ENCODE peak calls at places on chromosomes 13 and 19, in six cellular contexts. L is naive thymus-derived CD4-positive, alpha-beta T cell; N is body of pancreas; M is thoracic aorta; K is left ventricle myocardium inferior; E is psoas muscle. B is an unnamed sample. For H3K36me3, the result is how much of the 10 kb centered on the place peaks cover.

GRCh38 chr13:33193428-33193974 is 92.1 kb downstream of the STARD13 start:
- DNase-seq in K (no peak), N (no peak), L (no peak), M (no peak), E (no peak), B (peak)

GRCh38 chr19:17327654-17328516 is 6.8 kb downstream of the ANO8 start:
- DNase-seq in N (peak), K (no peak), E (no peak), L (peak), M (no peak), B (no peak)

GRCh38 chr19:41427647-41428480 is 690 bp upstream of the B3GNT8 start:
- DNase-seq in N (peak), L (peak), K (peak), E (peak), M (no peak), B (no peak)

GRCh38 chr19:55440411-55441105 is 2.5 kb downstream of the SHISA7 start:
- DNase-seq in N (no peak), L (no peak), E (no peak), M (no peak), K (no peak), B (no peak)

GRCh38 chr19:44741841-44742352 is 6.6 kb upstream of the BCL3 start:
- DNase-seq in M (peak), N (peak), K (peak), L (no peak), E (peak), B (peak)

GRCh38 chr13:28609936-28610335 is 49.0 kb upstream of the POMP start:
- DNase-seq in K (no peak), M (no peak), E (no peak), L (no peak), N (no peak), B (peak)

GRCh38 chr13:102870677-102871415 is 25.0 kb downstream of the ERCC5 start:
- DNase-seq in L (peak), E (peak), N (peak), K (peak), M (no peak), B (peak)

GRCh38 chr13:50910483-50910805 is 853 bp downstream of the RNASEH2B start:
- DNase-seq in N (no peak), L (no peak), K (no peak), M (no peak), E (no peak), B (peak)

GRCh38 chr13:40681341-40682051 is 15.1 kb upstream of the FOXO1 start:
- DNase-seq in E (no peak), M (no peak), K (no peak), N (no peak), L (no peak), B (no peak)

GRCh38 chr19:7869453-7869909 is 4.7 kb downstream of the PRR36 start:
- DNase-seq in L (peak), K (peak), E (peak), M (no peak), N (peak), B (peak)

GRCh38 chr19:15178629-15179308 is 22.0 kb downstream of the NOTCH3 start:
- DNase-seq in E (no peak), K (no peak), M (no peak), L (no peak), N (no peak), B (no peak)

GRCh38 chr13:73754727-73755292 is 379.4 kb downstream of the KLF12 start:
- DNase-seq in N (peak), E (no peak), L (peak), M (no peak), K (no peak), B (no peak)

GRCh38 chr19:17968376-17968775 is 1.5 kb downstream of the KCNN1 start:
- DNase-seq in K (no peak), L (no peak), M (no peak), N (no peak), E (no peak), B (no peak)

GRCh38 chr13:23678768-23679167 is 108.6 kb downstream of the TNFRSF19 start:
- DNase-seq in N (no peak), E (no peak), M (no peak), L (no peak), K (no peak), B (no peak)

GRCh38 chr19:4717191-4717965 is 6.3 kb downstream of the DPP9 start:
- DNase-seq in N (no peak), L (no peak), M (no peak), E (no peak), K (no peak), B (peak)

GRCh38 chr19:1360818-1361461 is 22.8 kb upstream of the NDUFS7 start:
- DNase-seq in L (no peak), N (peak), M (no peak), E (peak), K (peak), B (peak)

GRCh38 chr19:7908078-7908699 is 4.5 kb downstream of the MAP2K7 start:
- DNase-seq in N (no peak), K (no peak), E (no peak), L (no peak), M (no peak), B (no peak)

GRCh38 chr13:105121221-105121620 is 1414.2 kb downstream of the EFNB2 start:
- DNase-seq in M (no peak), E (no peak), K (no peak), N (no peak), L (no peak), B (no peak)

GRCh38 chr13:43388282-43389034 is 365.1 kb downstream of the DNAJC15 start:
- DNase-seq in L (no peak), E (no peak), M (no peak), N (peak), K (no peak), B (no peak)

GRCh38 chr13:113763961-113764792 is 5.2 kb downstream of the TMEM255B start:
- DNase-seq in N (no peak), K (no peak), L (no peak), M (no peak), E (no peak), B (peak)

GRCh38 chr19:9205506-9206113 is 13.8 kb downstream of the OR7D4 start:
- DNase-seq in L (peak), K (peak), N (peak), M (peak), E (peak), B (peak)

GRCh38 chr19:45097776-45098520 is 5.0 kb downstream of the PPP1R37 start:
- DNase-seq in E (peak), N (peak), K (peak), M (no peak), L (no peak), B (peak)

GRCh38 chr19:10146142-10146541 is 26.4 kb upstream of the EIF3G start:
- DNase-seq in K (no peak), E (no peak), N (no peak), L (no peak), M (no peak), B (no peak)

GRCh38 chr13:65275838-65276630 is 1954.1 kb downstream of the PCDH9 start:
- DNase-seq in K (no peak), E (no peak), M (no peak), L (no peak), N (peak), B (no peak)

GRCh38 chr13:86760620-86761019 is 910.6 kb upstream of the SLITRK5 start:
- DNase-seq in M (no peak), L (no peak), N (no peak), E (no peak), K (no peak), B (no peak)

GRCh38 chr13:86757236-86757978 is 913.8 kb upstream of the SLITRK5 start:
- DNase-seq in L (no peak), K (no peak), E (no peak), N (no peak), M (no peak), B (no peak)

GRCh38 chr13:86758116-86758515 is 913.1 kb upstream of the SLITRK5 start:
- DNase-seq in N (no peak), K (no peak), E (no peak), L (no peak), M (no peak), B (no peak)
- H3K27ac ChIP-seq in N (no peak), K (no peak), E (no peak), L (no peak), M (no peak), B (no peak)

GRCh38 chr19:54152878-54153524 is 6.5 kb downstream of the LENG1 start:
- DNase-seq in K (no peak), E (no peak), L (no peak), M (no peak), N (no peak), B (no peak)
- H3K36me3 ChIP-seq in K (half or more), E (under half), L (under half), M (half or more), N (under half), B (half or more)

DNA sequence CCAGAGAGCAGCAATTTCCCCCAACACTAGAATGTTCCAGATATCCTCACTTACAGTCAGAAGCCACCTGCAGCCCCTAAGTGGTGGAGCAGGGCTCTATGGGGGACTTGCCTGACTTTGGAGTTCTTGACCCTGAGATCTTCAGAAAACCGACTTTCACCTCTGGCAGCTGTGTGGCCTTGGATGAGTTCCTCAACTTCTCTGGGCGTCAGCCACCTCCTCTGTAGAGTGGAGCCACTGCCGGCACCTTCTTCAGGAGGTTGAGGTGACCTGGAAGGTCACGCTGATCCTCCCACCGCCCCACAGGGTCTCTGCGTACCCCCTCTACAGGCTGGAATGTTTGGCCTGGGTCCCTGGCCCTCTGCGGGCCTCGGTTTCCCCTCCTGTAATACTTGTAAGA is 7.1 kb upstream of the FUT5 start:
- DNase-seq in M (no peak), K (no peak), E (no peak), N (no peak), L (no peak), B (no peak)
- H3K27ac ChIP-seq in M (no peak), K (no peak), E (no peak), N (peak), L (no peak), B (no peak)

GRCh38 chr19:49860716-49861100 is 6.7 kb downstream of the PNKP start:
- DNase-seq in E (no peak), K (no peak), L (no peak), M (no peak), N (no peak), B (no peak)
- H3K36me3 ChIP-seq in E (under half), K (half or more), L (under half), M (half or more), N (under half), B (half or more)

DNA sequence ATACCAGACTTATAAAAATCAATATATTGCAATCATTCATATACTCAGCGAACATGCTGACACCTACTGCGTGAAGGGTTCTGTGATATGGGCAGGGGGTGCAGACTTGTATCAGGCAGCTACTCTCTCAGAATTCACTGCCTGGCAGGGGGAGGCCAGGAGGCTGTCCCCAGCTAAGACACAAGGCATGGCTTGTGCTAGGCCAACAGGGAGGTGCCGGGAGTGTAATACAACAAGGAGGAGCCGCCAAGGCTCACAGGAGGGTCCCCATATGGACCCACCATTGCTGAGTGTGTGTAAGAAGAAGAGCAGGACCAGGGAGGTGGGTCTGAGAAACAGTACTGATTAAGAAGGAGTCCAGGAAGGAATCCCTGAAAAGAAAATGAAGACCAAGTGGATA is 97.2 kb downstream of the COL4A2 start:
- DNase-seq in M (no peak), K (no peak), L (no peak), E (no peak), N (no peak), B (peak)
- H3K27ac ChIP-seq in M (peak), K (peak), L (no peak), E (no peak), N (no peak), B (peak)